ENCODE peak calls at places on chromosomes 4 and X, in nine cellular contexts. Y is heart right ventricle; H is OCI-LY7; N is astrocyte; P is PC-9; V is CD4-positive, alpha-beta T cell; G is K562; D is left lung; T is Peyer's patch. Z is an unnamed sample.

GRCh38 chr4:178681871-178682270 is 1239.6 kb upstream of the AGA start:
- DNase-seq in N (no peak), D (no peak), P (no peak), V (no peak), Y (no peak), G (no peak), H (no peak), T (no peak), Z (no peak)

GRCh38 chrX:19563746-19564145 is 48.4 kb upstream of the MAP3K15 start:
- DNase-seq in Y (no peak), V (no peak), T (no peak), G (no peak), N (no peak), D (no peak), H (peak), P (no peak), Z (no peak)

GRCh38 chr4:56308384-56308783 is 78.9 kb downstream of the AASDH start:
- DNase-seq in D (no peak), P (no peak), Y (no peak), H (no peak), N (no peak), G (no peak), T (no peak), V (no peak), Z (no peak)

GRCh38 chr4:27515140-27515539 is 654.5 kb downstream of the STIM2 start:
- DNase-seq in G (no peak), T (no peak), D (no peak), V (no peak), H (no peak), N (peak), Y (no peak), P (no peak), Z (no peak)

GRCh38 chr4:6268650-6269399 is 825 bp upstream of the WFS1 start:
- DNase-seq in H (peak), G (no peak), V (no peak), T (no peak), Y (no peak), D (no peak), N (no peak), P (no peak), Z (no peak)

GRCh38 chr4:168868044-168868855 is 141.8 kb downstream of the CBR4 start:
- DNase-seq in G (no peak), T (no peak), N (peak), Y (no peak), V (no peak), D (no peak), H (no peak), P (no peak), Z (no peak)

GRCh38 chr4:150593996-150594395 is 12.0 kb downstream of the MAB21L2 start:
- DNase-seq in Y (no peak), T (no peak), H (no peak), P (no peak), N (peak), G (no peak), D (no peak), V (no peak), Z (no peak)

GRCh38 chr4:139317635-139318034 is 15.4 kb upstream of the NDUFC1 start:
- DNase-seq in D (no peak), T (no peak), Y (no peak), N (no peak), H (no peak), G (no peak), V (no peak), P (no peak), Z (no peak)

GRCh38 chrX:141405486-141405877 is 163.2 kb upstream of the SPANXC start:
- DNase-seq in Y (no peak), V (no peak), T (no peak), H (no peak), N (peak), D (no peak), G (no peak), P (no peak), Z (no peak)

GRCh38 chrX:22171287-22172060 is 101.2 kb upstream of the CBLL2 start:
- DNase-seq in H (no peak), D (no peak), Y (no peak), N (no peak), T (no peak), P (peak), V (no peak), G (no peak), Z (no peak)

GRCh38 chrX:35890699-35891098 is 28.8 kb upstream of the CFAP47 start:
- DNase-seq in G (peak), N (no peak), V (no peak), D (no peak), T (no peak), P (peak), H (peak), Y (no peak), Z (peak)

GRCh38 chr4:10320130-10320529 is 137.1 kb downstream of the ZNF518B start:
- DNase-seq in N (no peak), D (no peak), T (no peak), P (no peak), V (no peak), Y (no peak), G (no peak), H (no peak), Z (no peak)

GRCh38 chr4:54276633-54277426 is 47.7 kb downstream of the PDGFRA start:
- DNase-seq in G (no peak), N (peak), Y (no peak), H (no peak), V (no peak), T (no peak), P (no peak), D (no peak), Z (no peak)

GRCh38 chr4:2339458-2340271 is 77.8 kb upstream of the MXD4 start:
- DNase-seq in G (no peak), H (no peak), N (no peak), T (peak), V (no peak), Y (no peak), P (no peak), D (peak), Z (peak)

GRCh38 chr4:22003878-22004277 is 55.3 kb upstream of the KCNIP4 start:
- DNase-seq in T (no peak), N (no peak), H (no peak), Y (no peak), G (no peak), V (no peak), D (no peak), P (no peak), Z (no peak)

GRCh38 chr4:44522761-44523445 is 74.3 kb upstream of the KCTD8 start:
- DNase-seq in D (no peak), N (no peak), T (no peak), Y (no peak), V (no peak), H (no peak), P (no peak), G (no peak), Z (no peak)

GRCh38 chr4:180923476-180923875 is 1319.7 kb upstream of the TENM3 start:
- DNase-seq in H (no peak), V (no peak), T (no peak), Y (no peak), G (no peak), D (no peak), N (peak), P (no peak), Z (no peak)

GRCh38 chr4:182105416-182105815 is 137.8 kb upstream of the TENM3 start:
- DNase-seq in H (no peak), D (no peak), V (no peak), N (no peak), T (no peak), G (no peak), P (no peak), Y (no peak), Z (no peak)

GRCh38 chr4:5753766-5754528 is 42.9 kb downstream of the EVC start:
- DNase-seq in N (peak), T (no peak), H (no peak), V (no peak), P (peak), D (no peak), G (no peak), Y (no peak), Z (no peak)

GRCh38 chr4:4472344-4472958 is 69.4 kb downstream of the STX18 start:
- DNase-seq in V (no peak), T (no peak), G (no peak), P (no peak), N (peak), D (no peak), Y (no peak), H (no peak), Z (no peak)

GRCh38 chrX:37825225-37825842 is 22.0 kb downstream of the DYNLT3 start:
- DNase-seq in D (no peak), N (no peak), P (no peak), H (peak), V (peak), G (peak), T (peak), Y (no peak), Z (peak)

GRCh38 chr4:27218013-27218412 is 357.4 kb downstream of the STIM2 start:
- DNase-seq in V (no peak), T (no peak), G (no peak), P (no peak), H (no peak), D (no peak), Y (no peak), N (peak), Z (no peak)

GRCh38 chr4:173332963-173333657 is 1.0 kb downstream of the HMGB2 start:
- DNase-seq in Y (no peak), H (no peak), D (no peak), P (peak), G (no peak), V (peak), T (no peak), N (no peak), Z (no peak)

GRCh38 chrX:33178218-33178617 is 33.1 kb downstream of the DMD start:
- DNase-seq in V (no peak), D (no peak), G (no peak), T (no peak), H (no peak), N (no peak), P (no peak), Y (no peak), Z (no peak)

GRCh38 chr4:5212255-5213032 is 161.2 kb downstream of the STK32B start:
- DNase-seq in T (no peak), D (no peak), Y (no peak), P (no peak), G (no peak), N (no peak), V (no peak), H (no peak), Z (no peak)

GRCh38 chrX:9611436-9612145 is 146.7 kb downstream of the TBL1X start:
- DNase-seq in T (no peak), P (no peak), Y (no peak), V (no peak), G (no peak), N (peak), H (no peak), D (no peak), Z (no peak)

DNA sequence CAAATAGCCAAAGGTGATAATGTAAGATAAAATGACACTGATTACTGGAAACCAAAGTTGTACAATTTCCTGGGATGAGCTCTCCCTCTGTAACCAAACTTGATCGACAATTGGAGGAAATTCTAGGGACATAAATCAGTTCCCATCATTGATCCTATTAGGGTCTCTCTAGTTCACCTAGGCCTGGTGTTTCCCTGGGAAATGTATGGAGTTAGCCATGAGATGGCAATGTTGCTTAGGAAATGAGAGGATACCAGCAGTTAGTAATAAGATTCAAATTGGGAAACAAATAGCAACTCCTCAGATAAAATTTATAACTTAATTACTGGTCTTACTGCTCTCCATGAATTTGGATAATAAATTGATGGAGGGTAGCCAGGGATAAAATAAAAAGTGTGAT is 52.2 kb downstream of the SPATA18 start:
- DNase-seq in P (no peak), G (no peak), H (no peak), T (no peak), Y (no peak), D (no peak), V (no peak), N (no peak), Z (peak)
- TF ChIP-seq CTCF in P (peak), G (no peak), H (peak), T (no peak), Y (peak), D (no peak), V (no peak), N (peak), Z (no peak)

DNA sequence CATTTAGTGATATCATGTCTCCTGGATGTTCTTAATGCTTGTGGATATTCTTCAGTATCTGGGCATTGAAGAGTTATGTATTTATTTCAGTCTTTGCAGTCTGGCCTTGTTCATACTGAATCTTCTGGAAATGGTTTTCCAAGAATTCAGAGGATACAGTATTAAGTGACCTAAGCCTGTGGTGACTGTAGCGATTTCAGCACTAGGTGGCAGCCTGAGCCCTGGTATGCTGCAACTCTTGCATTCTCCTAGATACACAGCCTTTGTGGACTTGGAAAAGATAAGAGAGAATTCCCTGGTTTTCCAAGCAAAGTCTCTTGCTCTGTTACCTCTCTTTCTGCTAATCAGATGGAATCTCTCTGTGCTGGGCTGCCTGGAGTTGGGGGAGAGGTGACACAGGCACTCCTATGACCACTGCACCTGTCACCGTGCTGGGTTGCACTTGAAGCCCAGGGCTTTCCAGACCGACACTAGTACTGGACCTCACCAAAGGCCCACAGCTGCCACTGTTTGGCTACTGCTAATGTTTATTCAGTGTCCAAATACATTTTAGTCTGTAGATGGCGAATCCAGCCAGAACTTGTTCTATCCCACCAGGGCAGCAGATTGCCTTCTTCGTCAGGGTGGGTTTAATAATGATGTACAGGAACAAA is 19.3 kb upstream of the SPIN2A start:
- DNase-seq in T (no peak), P (no peak), D (no peak), V (no peak), N (peak), G (no peak), Y (no peak), H (peak), Z (peak)
- TF ChIP-seq CTCF in T (no peak), P (peak), D (peak), V (no peak), N (peak), G (peak), Y (peak), H (peak), Z (peak)

GRCh38 chrX:131830400-131831184 is 192.5 kb upstream of the STK26 start:
- DNase-seq in Y (peak), N (peak), D (no peak), H (peak), P (peak), T (peak), G (peak), V (peak), Z (peak)
- TF ChIP-seq CTCF in Y (peak), N (peak), D (peak), H (peak), P (peak), T (no peak), G (peak), V (no peak), Z (no peak)

DNA sequence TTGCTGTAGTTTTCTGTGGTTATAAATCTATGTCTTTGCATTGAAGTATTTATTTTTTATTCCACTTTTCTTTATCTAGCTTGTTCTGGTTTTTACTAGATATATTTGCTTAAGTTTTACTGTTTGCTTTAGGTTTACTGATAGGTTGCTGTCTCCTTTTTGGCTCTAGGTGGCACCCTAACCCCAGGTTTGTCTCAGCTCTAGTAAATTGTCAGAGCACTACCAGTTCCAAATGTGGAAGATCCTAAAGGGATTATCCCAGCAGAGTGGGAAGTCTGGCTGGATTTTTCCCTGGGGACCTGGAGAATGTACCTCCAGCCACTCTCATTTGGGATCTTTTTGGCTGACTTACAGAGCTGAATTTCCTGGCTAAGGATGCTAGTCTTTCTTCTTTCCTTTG is 106.1 kb downstream of the PBDC1 start:
- DNase-seq in T (peak), D (no peak), G (peak), P (no peak), Y (no peak), H (peak), V (no peak), N (peak), Z (peak)
- TF ChIP-seq CTCF in T (no peak), D (peak), G (peak), P (peak), Y (peak), H (peak), V (peak), N (peak), Z (peak)

DNA sequence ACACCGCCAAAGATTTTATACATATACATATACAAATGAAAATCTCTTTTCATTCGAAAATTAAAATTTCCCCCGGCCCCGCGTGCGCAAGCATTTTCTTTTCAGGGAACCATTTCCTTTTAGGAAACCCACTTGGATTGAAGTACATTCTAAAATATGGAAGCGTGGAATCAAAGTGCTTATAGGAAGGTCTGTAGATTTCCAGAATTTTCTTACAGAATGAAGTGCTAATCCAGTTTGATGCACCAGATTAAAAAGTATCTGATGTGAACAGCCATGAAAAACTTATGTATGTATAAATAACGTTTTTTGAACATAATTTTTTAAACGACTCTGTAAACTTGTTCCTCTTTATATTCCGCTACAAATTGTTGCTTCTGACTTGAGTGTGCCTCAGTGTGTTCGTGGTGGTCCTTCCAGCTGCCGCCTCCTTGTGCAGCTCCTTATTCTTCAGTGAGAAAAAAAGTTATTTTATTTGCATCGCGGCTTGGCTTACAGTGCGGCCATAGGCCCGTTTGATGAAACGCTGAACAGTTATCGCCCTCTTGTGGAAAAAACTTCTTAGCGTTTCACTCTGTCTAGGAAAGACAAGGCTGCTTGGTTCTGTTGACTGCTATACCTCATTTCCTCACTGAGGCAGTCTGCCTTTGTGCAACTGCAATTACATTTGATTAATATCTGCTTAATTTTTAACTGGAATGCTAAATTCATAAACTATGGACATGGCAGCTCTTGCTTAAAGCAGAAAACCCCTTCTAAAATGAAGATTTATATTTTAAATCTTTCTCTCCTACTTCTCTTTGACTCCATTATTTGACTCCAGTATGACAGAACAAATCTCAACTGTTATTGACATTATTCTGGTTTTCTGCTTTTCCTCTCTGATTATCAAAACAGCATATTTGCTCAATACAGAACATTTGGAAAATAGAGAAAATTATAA is 4.7 kb upstream of the NKX6-1 start:
- DNase-seq in V (no peak), T (no peak), D (no peak), Y (no peak), H (peak), G (peak), P (peak), N (peak), Z (peak)
- TF ChIP-seq CTCF in V (no peak), T (no peak), D (peak), Y (peak), H (peak), G (peak), P (peak), N (peak), Z (peak)

GRCh38 chrX:56802921-56803848 is 74.1 kb downstream of the NBDY start:
- DNase-seq in P (no peak), V (peak), T (peak), H (no peak), N (peak), G (peak), D (no peak), Y (peak), Z (peak)
- TF ChIP-seq CTCF in P (no peak), V (peak), T (peak), H (no peak), N (peak), G (peak), D (peak), Y (peak), Z (no peak)

DNA sequence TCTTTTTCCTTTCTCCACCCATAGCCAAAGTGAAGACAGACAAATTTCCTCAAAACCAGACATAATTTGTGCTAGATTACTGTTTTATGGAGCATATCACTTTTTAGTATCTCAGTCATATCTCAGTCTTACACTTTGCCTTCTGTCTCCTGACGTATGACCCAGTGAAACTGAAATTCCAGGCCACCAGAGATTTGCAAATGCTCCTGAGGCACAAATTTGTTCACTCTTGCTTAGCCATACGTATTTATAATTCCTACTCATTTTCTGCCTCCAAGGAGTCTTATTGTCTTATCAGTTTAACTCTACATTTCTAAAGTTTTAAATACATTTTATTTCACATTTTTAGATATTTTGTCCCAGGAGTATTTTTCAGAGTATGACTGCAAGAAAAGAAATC is 10.0 kb downstream of the TMEM156 start:
- DNase-seq in Y (no peak), H (no peak), D (no peak), P (no peak), T (no peak), V (no peak), G (no peak), N (no peak), Z (no peak)
- TF ChIP-seq CTCF in Y (no peak), H (no peak), D (no peak), P (no peak), T (no peak), V (no peak), G (no peak), N (no peak), Z (no peak)

GRCh38 chrX:147832707-147833348 is 78.9 kb upstream of the FMR1 start:
- DNase-seq in V (no peak), N (no peak), P (no peak), Y (no peak), T (no peak), G (no peak), H (no peak), D (no peak), Z (no peak)

GRCh38 chrX:147838465-147839131 is 73.1 kb upstream of the FMR1 start:
- DNase-seq in T (no peak), G (no peak), Y (no peak), V (no peak), D (no peak), H (peak), P (peak), N (no peak), Z (no peak)
- TF ChIP-seq CTCF in T (no peak), G (peak), Y (no peak), V (peak), D (no peak), H (peak), P (peak), N (no peak), Z (peak)